ENCODE peak calls at places on chromosomes 11 and 22, in eight cellular contexts. L is Peyer's patch; S is mammary epithelial cell; H is OCI-LY7; A is WTC11; Z is breast epithelium; U is CD4-positive, alpha-beta T cell; P is PC-9. F is an unnamed sample.

GRCh38 chr11:57203882-57204281 is 22.1 kb downstream of the LRRC55 start:
- DNase-seq in L (no peak), S (no peak), H (no peak), A (no peak), Z (no peak), U (no peak), P (no peak), F (no peak)

GRCh38 chr11:105878510-105878909 is 143.5 kb downstream of the MSANTD4 start:
- DNase-seq in L (no peak), S (no peak), H (no peak), A (no peak), Z (no peak), U (no peak), P (no peak), F (no peak)

GRCh38 chr22:30606455-30607299 is at the start of gene TCN2:
- DNase-seq in L (peak; percentile 89), S (peak; percentile 64), H (no peak), A (peak; percentile 89), Z (peak; percentile 57), U (no peak), P (no peak), F (peak; percentile 22)

GRCh38 chr11:66845143-66845875 is 2.1 kb downstream of the RCE1 start:
- DNase-seq in L (no peak), S (no peak), H (no peak), A (no peak), Z (no peak), U (no peak), P (no peak), F (no peak)

GRCh38 chr11:69316941-69317340 is 23.0 kb downstream of the MYEOV start:
- DNase-seq in L (peak; percentile 14), S (no peak), H (no peak), A (no peak), Z (no peak), U (no peak), P (no peak), F (no peak)

GRCh38 chr11:105910095-105910715 is 111.8 kb downstream of the MSANTD4 start:
- DNase-seq in L (no peak), S (peak; percentile 69), H (no peak), A (no peak), Z (no peak), U (no peak), P (peak; percentile 54), F (no peak)

GRCh38 chr11:116539211-116539610 is 233.6 kb downstream of the BUD13 start:
- DNase-seq in L (no peak), S (no peak), H (no peak), A (no peak), Z (no peak), U (no peak), P (no peak), F (no peak)

GRCh38 chr11:128470081-128470480 is 117.3 kb downstream of the ETS1 start:
- DNase-seq in L (no peak), S (no peak), H (peak; percentile 44), A (no peak), Z (no peak), U (no peak), P (no peak), F (no peak)

GRCh38 chr11:103936059-103936458 is 100.4 kb upstream of the DDI1 start:
- DNase-seq in L (no peak), S (no peak), H (no peak), A (no peak), Z (no peak), U (no peak), P (no peak), F (no peak)

GRCh38 chr11:9639985-9640384 is 23.9 kb upstream of the SWAP70 start:
- DNase-seq in L (no peak), S (no peak), H (peak; percentile 41), A (no peak), Z (no peak), U (no peak), P (peak; percentile 72), F (no peak)

GRCh38 chr11:44944853-44945235 is 5.8 kb downstream of the TP53I11 start:
- DNase-seq in L (no peak), S (no peak), H (no peak), A (no peak), Z (no peak), U (no peak), P (peak; percentile 42), F (no peak)

GRCh38 chr11:77669848-77670511 is 32.4 kb upstream of the CLNS1A start:
- DNase-seq in L (no peak), S (no peak), H (no peak), A (no peak), Z (no peak), U (no peak), P (no peak), F (no peak)

GRCh38 chr11:121500717-121501116 is 48.0 kb upstream of the SORL1-AS1 start:
- DNase-seq in L (no peak), S (no peak), H (no peak), A (no peak), Z (no peak), U (no peak), P (no peak), F (no peak)

GRCh38 chr11:131672191-131672590 is 301.8 kb downstream of the NTM start:
- DNase-seq in L (no peak), S (no peak), H (no peak), A (no peak), Z (no peak), U (no peak), P (no peak), F (no peak)

GRCh38 chr11:131670876-131671275 is 300.5 kb downstream of the NTM start:
- DNase-seq in L (no peak), S (no peak), H (no peak), A (no peak), Z (no peak), U (no peak), P (no peak), F (no peak)

GRCh38 chr11:131671320-131671719 is 300.9 kb downstream of the NTM start:
- DNase-seq in L (no peak), S (no peak), H (no peak), A (no peak), Z (no peak), U (no peak), P (no peak), F (no peak)

GRCh38 chr11:131674051-131674755 is 303.8 kb downstream of the NTM start:
- DNase-seq in L (peak; percentile 65), S (peak; percentile 72), H (peak; percentile 44), A (peak; percentile 86), Z (peak; percentile 71), U (no peak), P (peak; percentile 41), F (no peak)

DNA sequence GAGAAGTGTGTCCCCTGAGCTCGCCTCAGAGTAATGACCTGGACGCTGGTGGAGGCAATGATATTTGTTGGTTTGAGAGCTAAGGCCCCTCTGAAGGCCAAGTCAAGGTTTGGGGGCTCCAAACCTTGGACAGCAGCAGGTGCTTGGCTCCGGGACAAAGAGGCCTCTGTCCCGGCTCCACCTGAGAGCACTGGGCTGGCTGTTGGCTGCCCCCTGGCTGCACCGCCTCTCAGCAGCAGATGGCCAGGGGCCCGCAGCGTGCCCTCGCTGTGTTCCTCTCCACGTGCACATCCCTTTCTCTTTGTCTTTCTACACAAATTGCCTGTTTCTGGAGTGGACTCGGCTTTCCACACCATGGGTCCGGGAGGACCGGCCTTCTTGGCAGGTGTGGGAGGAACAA is 301.3 kb downstream of the NTM start:
- DNase-seq in L (no peak), S (no peak), H (no peak), A (peak; percentile 75), Z (no peak), U (no peak), P (no peak), F (no peak)
- TF ChIP-seq CTCF in L (no peak), S (no peak), H (no peak), A (peak; percentile 42), Z (no peak), U (no peak), P (no peak), F (no peak)

GRCh38 chr11:43810929-43811596 is 69.6 kb upstream of the ALKBH3 start:
- DNase-seq in L (no peak), S (no peak), H (no peak), A (no peak), Z (no peak), U (no peak), P (no peak), F (no peak)
- TF ChIP-seq CTCF in L (peak; percentile 17), S (no peak), H (no peak), A (no peak), Z (no peak), U (no peak), P (no peak), F (no peak)

DNA sequence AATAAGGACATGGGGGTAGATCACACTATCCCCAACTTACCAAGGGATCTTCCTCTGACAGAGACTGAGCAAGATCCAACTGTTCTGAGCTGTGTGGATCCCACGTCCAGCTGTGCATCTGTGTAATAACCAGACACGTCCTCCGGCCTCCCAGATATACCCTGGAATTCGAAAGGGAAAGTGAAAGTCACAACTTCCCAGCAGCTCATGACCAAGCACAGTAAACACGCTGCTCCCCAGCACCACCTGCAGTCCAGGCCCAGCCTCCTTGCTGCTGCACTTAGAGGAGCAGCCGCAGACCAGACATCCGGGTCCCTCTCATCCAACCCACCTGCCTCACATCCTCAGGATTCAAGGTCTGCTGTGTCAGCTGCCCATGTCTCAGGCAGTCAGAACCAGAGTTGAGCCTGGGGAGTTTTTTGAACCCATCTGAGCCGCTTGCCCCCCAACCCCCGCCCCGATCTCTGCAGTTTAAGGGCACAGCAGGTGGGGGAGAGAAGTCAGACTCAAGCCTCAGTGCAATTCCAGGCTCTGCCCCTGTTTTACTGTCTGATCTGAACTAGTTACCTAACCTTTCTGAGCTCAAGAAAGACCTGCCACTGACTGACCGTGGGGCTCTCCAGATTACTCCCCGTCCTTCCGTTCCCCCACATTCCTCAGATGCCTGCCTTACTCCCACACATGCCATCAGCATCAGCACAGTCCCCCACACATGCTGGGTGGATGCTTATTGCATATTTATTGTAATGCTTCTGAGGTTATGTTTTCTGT is at the start of gene APOL2:
- DNase-seq in L (peak; percentile 89), S (peak; percentile 89), H (peak; percentile 93), A (peak; percentile 85), Z (peak; percentile 91), U (peak; percentile 74), P (peak; percentile 91), F (peak; percentile 56)
- TF ChIP-seq CTCF in L (peak; percentile 75), S (peak; percentile 52), H (peak; percentile 78), A (no peak), Z (peak; percentile 62), U (peak; percentile 60), P (peak; percentile 74), F (no peak)

GRCh38 chr11:93784935-93785360 is 866 bp downstream of the MED17 start:
- DNase-seq in L (no peak), S (no peak), H (no peak), A (no peak), Z (no peak), U (no peak), P (no peak), F (no peak)
- TF ChIP-seq CTCF in L (no peak), S (no peak), H (peak; percentile 11), A (no peak), Z (no peak), U (peak; percentile 35), P (peak; percentile 38), F (no peak)

F was measured in activated B cell treated with CpG ODN at 0.5 μM for 24 hours.